ENCODE peak calls at places on chromosomes 7 and 10, in seven cellular contexts. I is PC-9; M is HCT116; E is spleen; H is Panc1; O is cardiac muscle cell; J is CD8-positive, alpha-beta T cell. U is an unnamed sample.
A peak's percentile ranks its signal among the peaks of the same experiment; 100 is the strongest.

GRCh38 chr7:29884399-29885272 is 78.3 kb downstream of the WIPF3 start:
- DNase-seq in I (peak; percentile 62), M (no peak), E (no peak), H (no peak), O (no peak), J (no peak), U (no peak)

GRCh38 chr7:11716185-11716584 is 115.8 kb downstream of the THSD7A start:
- DNase-seq in I (peak; percentile 19), M (peak; percentile 16), E (no peak), H (peak; percentile 35), O (no peak), J (no peak), U (peak; percentile 91)

GRCh38 chr10:45106257-45106856 is 105.6 kb downstream of the ZNF22 start:
- DNase-seq in I (no peak), M (no peak), E (no peak), H (no peak), O (no peak), J (no peak), U (no peak)

GRCh38 chr10:16653223-16653622 is 131.5 kb upstream of the C1QL3 start:
- DNase-seq in I (no peak), M (no peak), E (no peak), H (no peak), O (no peak), J (no peak), U (no peak)

GRCh38 chr7:69603937-69604494 is 5.7 kb downstream of the AUTS2 start:
- DNase-seq in I (no peak), M (no peak), E (no peak), H (no peak), O (no peak), J (no peak), U (no peak)

GRCh38 chr7:44073664-44074348 is 8.4 kb upstream of the PGAM2 start:
- DNase-seq in I (peak; percentile 97), M (no peak), E (peak; percentile 98), H (no peak), O (no peak), J (peak; percentile 48), U (no peak)

GRCh38 chr10:6339891-6340290 is 137.2 kb downstream of the PFKFB3 start:
- DNase-seq in I (no peak), M (no peak), E (no peak), H (no peak), O (no peak), J (no peak), U (no peak)

GRCh38 chr7:50203521-50203920 is 101.0 kb upstream of the IKZF1 start:
- DNase-seq in I (no peak), M (no peak), E (no peak), H (no peak), O (no peak), J (no peak), U (no peak)

GRCh38 chr7:141685285-141686035 is 16.5 kb downstream of the DENND11 start:
- DNase-seq in I (no peak), M (no peak), E (no peak), H (no peak), O (no peak), J (no peak), U (no peak)

GRCh38 chr7:30321089-30321991 is 36.9 kb downstream of the ZNRF2 start:
- DNase-seq in I (no peak), M (no peak), E (no peak), H (no peak), O (no peak), J (no peak), U (peak; percentile 25)

GRCh38 chr10:31431021-31431420 is 112.0 kb downstream of the ZEB1 start:
- DNase-seq in I (no peak), M (no peak), E (no peak), H (no peak), O (no peak), J (no peak), U (no peak)

GRCh38 chr10:75080554-75080953 is 30.9 kb upstream of the SAMD8 start:
- DNase-seq in I (no peak), M (no peak), E (no peak), H (no peak), O (no peak), J (no peak), U (no peak)

GRCh38 chr10:17562572-17562971 is 54.6 kb downstream of the HACD1 start:
- DNase-seq in I (no peak), M (no peak), E (no peak), H (no peak), O (no peak), J (no peak), U (no peak)

GRCh38 chr10:74150151-74151056 is at the start of gene AP3M1:
- DNase-seq in I (peak; percentile 85), M (no peak), E (peak; percentile 96), H (peak; percentile 97), O (peak; percentile 92), J (peak; percentile 71), U (peak; percentile 99)

GRCh38 chr7:27547401-27547800 is 115.3 kb downstream of the HIBADH start:
- DNase-seq in I (no peak), M (no peak), E (no peak), H (no peak), O (no peak), J (no peak), U (no peak)

GRCh38 chr7:23907012-23907411 is 197.0 kb downstream of the STK31 start:
- DNase-seq in I (no peak), M (no peak), E (no peak), H (no peak), O (no peak), J (no peak), U (no peak)

GRCh38 chr7:84455788-84456187 is 261.2 kb upstream of the SEMA3A start:
- DNase-seq in I (no peak), M (no peak), E (no peak), H (peak; percentile 15), O (no peak), J (no peak), U (no peak)

GRCh38 chr7:43531700-43532099 is 51.2 kb upstream of the STK17A start:
- DNase-seq in I (no peak), M (no peak), E (no peak), H (no peak), O (peak; percentile 36), J (no peak), U (no peak)

GRCh38 chr10:52258791-52259427 is 55.2 kb upstream of the DKK1 start:
- DNase-seq in I (no peak), M (no peak), E (no peak), H (no peak), O (no peak), J (no peak), U (no peak)

GRCh38 chr10:11512596-11512995 is 98.9 kb downstream of the USP6NL start:
- DNase-seq in I (no peak), M (no peak), E (no peak), H (no peak), O (no peak), J (no peak), U (no peak)

GRCh38 chr7:29397398-29397797 is 166.2 kb upstream of the PRR15 start:
- DNase-seq in I (no peak), M (no peak), E (no peak), H (no peak), O (no peak), J (no peak), U (no peak)

GRCh38 chr10:58567652-58568051 is 55.0 kb downstream of the BICC1 start:
- DNase-seq in I (no peak), M (no peak), E (no peak), H (no peak), O (no peak), J (no peak), U (no peak)

GRCh38 chr7:150717821-150718420 is 1.5 kb downstream of the GIMAP1 start:
- DNase-seq in I (no peak), M (no peak), E (no peak), H (no peak), O (no peak), J (no peak), U (no peak)
- H3K4me3 ChIP-seq in I (no peak overlapping the region), M (no peak overlapping the region), E (peak overlapping the region; percentile 87), H (no peak overlapping the region), O (no peak overlapping the region), J (peak overlapping the region; percentile 91), U (no peak overlapping the region)

GRCh38 chr10:62244088-62244487 is 24.6 kb downstream of the RTKN2 start:
- DNase-seq in I (no peak), M (no peak), E (no peak), H (no peak), O (no peak), J (no peak), U (no peak)

GRCh38 chr10:62243647-62243997 is 25.0 kb downstream of the RTKN2 start:
- DNase-seq in I (no peak), M (no peak), E (no peak), H (no peak), O (no peak), J (no peak), U (no peak)

GRCh38 chr10:62238880-62239279 is 29.8 kb downstream of the RTKN2 start:
- DNase-seq in I (no peak), M (no peak), E (no peak), H (no peak), O (no peak), J (no peak), U (no peak)

GRCh38 chr10:62237506-62237905 is 31.1 kb downstream of the RTKN2 start:
- DNase-seq in I (no peak), M (no peak), E (no peak), H (no peak), O (peak; percentile 8), J (no peak), U (no peak)

GRCh38 chr10:62239994-62240393 is 28.6 kb downstream of the RTKN2 start:
- DNase-seq in I (no peak), M (no peak), E (no peak), H (no peak), O (no peak), J (no peak), U (no peak)
- H3K27ac ChIP-seq in I (no peak overlapping the region), M (no peak overlapping the region), E (peak overlapping the region; percentile 7), H (peak overlapping the region; percentile 72), O (no peak overlapping the region), J (no peak overlapping the region), U (no peak overlapping the region)

GRCh38 chr10:14736600-14737081 is 38.1 kb downstream of the FAM107B start:
- DNase-seq in I (no peak), M (no peak), E (peak; percentile 84), H (no peak), O (peak; percentile 77), J (no peak), U (peak; percentile 25)
- H3K4me3 ChIP-seq in I (no peak overlapping the region), M (no peak overlapping the region), E (no peak overlapping the region), H (no peak overlapping the region), O (no peak overlapping the region), J (no peak overlapping the region), U (no peak overlapping the region)

GRCh38 chr10:98055875-98056516 is 25.6 kb upstream of the CRTAC1 start:
- DNase-seq in I (no peak), M (no peak), E (no peak), H (no peak), O (peak; percentile 83), J (no peak), U (no peak)
- H3K27ac ChIP-seq in I (no peak overlapping the region), M (no peak overlapping the region), E (no peak overlapping the region), H (no peak overlapping the region), O (no peak overlapping the region), J (no peak overlapping the region), U (no peak overlapping the region)